ENCODE peak calls at places on chromosome 7, in five cellular contexts. Y is cardiac septum; N is GM06990; X is NCI-H1092; G is activated naive CD8-positive, alpha-beta T cell treated with anti-CD3 and anti-CD28 coated beads, Interleukin-2, amount 50 U/mL, for 24 hours. K is an unnamed sample.

GRCh38 chr7:69246758-69247157 is 351.5 kb upstream of the AUTS2 start:
- DNase-seq in Y (no peak), N (no peak), X (no peak), G (no peak), K (no peak)

GRCh38 chr7:105198223-105198622 is 184.2 kb downstream of the KMT2E start:
- DNase-seq in Y (no peak), N (no peak), X (no peak), G (no peak), K (no peak)

GRCh38 chr7:114269714-114270113 is 144.9 kb upstream of the FOXP2 start:
- DNase-seq in Y (no peak), N (no peak), X (no peak), G (no peak), K (no peak)

GRCh38 chr7:83701744-83702143 is 52.8 kb upstream of the SEMA3E start:
- DNase-seq in Y (no peak), N (no peak), X (no peak), G (no peak), K (no peak)

GRCh38 chr7:102106625-102107024 is 180.0 kb upstream of the SH2B2 start:
- DNase-seq in Y (peak; percentile 24), N (no peak), X (no peak), G (no peak), K (peak; percentile 73)

GRCh38 chr7:78677391-78677790 is 776.1 kb downstream of the MAGI2 start:
- DNase-seq in Y (no peak), N (no peak), X (no peak), G (no peak), K (no peak)

GRCh38 chr7:102875700-102876192 is 37.1 kb upstream of the LRRC17 start:
- DNase-seq in Y (no peak), N (no peak), X (no peak), G (peak; percentile 23), K (peak; percentile 75)

GRCh38 chr7:40297741-40298311 is 163.0 kb downstream of the SUGCT start:
- DNase-seq in Y (no peak), N (no peak), X (no peak), G (no peak), K (no peak)

GRCh38 chr7:51304729-51305128 is 11.9 kb downstream of the COBL start:
- DNase-seq in Y (peak; percentile 71), N (no peak), X (no peak), G (no peak), K (no peak)

GRCh38 chr7:77524732-77525131 is 12.4 kb upstream of the PTPN12 start:
- DNase-seq in Y (no peak), N (no peak), X (no peak), G (no peak), K (no peak)

K was measured in coronary artery.